ENCODE peak calls at places on chromosomes 5 and 9, in seven cellular contexts. X is brain microvascular endothelial cell, W is adrenal gland, I is HCT116, T is sigmoid colon, R is mesenchymal stem cell, O is tibial nerve. Z is an unnamed sample.
A peak's percentile ranks its signal among the peaks of the same experiment; 100 is the strongest.

GRCh38 chr5:53318303-53318702 is 162.1 kb upstream of the FST start:
- DNase-seq in W (no peak), X (no peak), O (no peak), T (no peak), I (no peak), R (no peak), Z (peak; percentile 2)

GRCh38 chr5:175693746-175694145 is 35.9 kb downstream of the HRH2 start:
- DNase-seq in T (peak; percentile 39), X (no peak), I (no peak), O (no peak), R (no peak), W (no peak), Z (no peak)

GRCh38 chr9:34185778-34186551 is 7.1 kb downstream of the UBAP1 start:
- DNase-seq in O (no peak), I (peak; percentile 68), R (peak; percentile 94), T (peak; percentile 84), W (peak; percentile 48), X (peak; percentile 77), Z (no peak)

GRCh38 chr9:109549386-109549785 is 51.3 kb upstream of the PTPN3 start:
- DNase-seq in R (peak; percentile 3), I (no peak), O (no peak), W (no peak), X (no peak), T (no peak), Z (no peak)

GRCh38 chr9:129416831-129417604 is 203.9 kb downstream of the C9orf50 start:
- DNase-seq in W (no peak), I (no peak), X (no peak), R (no peak), T (no peak), O (no peak), Z (peak; percentile 47)

GRCh38 chr9:108654566-108654965 is 201.2 kb downstream of the ACTL7B start:
- DNase-seq in T (no peak), I (no peak), O (no peak), W (no peak), X (no peak), R (peak; percentile 28), Z (no peak)

GRCh38 chr9:110049699-110050450 is 158.1 kb downstream of the C9orf152 start:
- DNase-seq in O (no peak), X (no peak), R (peak; percentile 50), I (no peak), W (no peak), T (peak; percentile 68), Z (peak; percentile 63)

GRCh38 chr5:107242411-107242810 is 428.3 kb downstream of the EFNA5 start:
- DNase-seq in X (no peak), O (no peak), R (no peak), T (no peak), I (no peak), W (no peak), Z (no peak)

GRCh38 chr5:107826311-107827000 is 155.7 kb upstream of the EFNA5 start:
- DNase-seq in O (no peak), X (no peak), W (no peak), R (no peak), T (no peak), I (no peak), Z (peak; percentile 25)

GRCh38 chr5:134003957-134004625 is 684 bp downstream of the VDAC1 start:
- DNase-seq in I (no peak), X (peak; percentile 18), R (peak; percentile 70), O (no peak), T (peak; percentile 82), W (peak; percentile 58), Z (no peak)

GRCh38 chr5:79349047-79349446 is 113.1 kb downstream of the JMY start:
- DNase-seq in W (no peak), R (no peak), T (no peak), O (no peak), X (no peak), I (no peak), Z (no peak)

GRCh38 chr9:134099123-134099761 is 31.4 kb upstream of the BRD3 start:
- DNase-seq in X (peak; percentile 45), T (no peak), I (peak; percentile 49), R (peak; percentile 46), O (no peak), W (peak; percentile 48), Z (peak; percentile 88)

GRCh38 chr5:124949862-124950261 is 203.4 kb upstream of the ZNF608 start:
- DNase-seq in X (no peak), T (no peak), R (no peak), O (no peak), I (no peak), W (no peak), Z (no peak)

GRCh38 chr5:33379757-33380156 is 61.0 kb upstream of the TARS1 start:
- DNase-seq in R (peak; percentile 30), O (no peak), W (peak; percentile 16), X (no peak), I (peak; percentile 23), T (no peak), Z (peak; percentile 42)

GRCh38 chr9:107242073-107243063 is 40.7 kb upstream of the RAD23B start:
- DNase-seq in O (no peak), X (no peak), T (no peak), I (no peak), W (no peak), R (peak; percentile 39), Z (no peak)

GRCh38 chr5:141488591-141489478 is at the start of gene PCDHGC5:
- DNase-seq in O (no peak), T (no peak), W (peak; percentile 50), R (peak; percentile 57), I (no peak), X (peak; percentile 51), Z (peak; percentile 61)

GRCh38 chr9:16062542-16063240 is 509.8 kb downstream of the CCDC171 start:
- DNase-seq in R (peak; percentile 23), O (no peak), I (peak; percentile 6), X (peak; percentile 97), W (no peak), T (no peak), Z (no peak)

GRCh38 chr5:115979203-115979602 is 16.9 kb downstream of the LVRN start:
- DNase-seq in W (no peak), R (peak; percentile 6), I (no peak), T (no peak), X (no peak), O (no peak), Z (no peak)

GRCh38 chr9:104864675-104865104 is 63.3 kb downstream of the ABCA1 start:
- DNase-seq in R (peak; percentile 83), X (peak; percentile 79), O (no peak), T (no peak), W (no peak), I (no peak), Z (no peak)

GRCh38 chr5:113807384-113808053 is 294.0 kb downstream of the YTHDC2 start:
- DNase-seq in X (no peak), W (no peak), T (peak; percentile 69), O (no peak), I (no peak), R (peak; percentile 30), Z (no peak)

GRCh38 chr5:141521244-141521781 is 32.4 kb downstream of the PCDHGC5 start:
- DNase-seq in R (peak; percentile 99), O (peak; percentile 28), X (peak; percentile 97), T (no peak), I (peak; percentile 98), W (peak; percentile 65), Z (no peak)

GRCh38 chr5:55187370-55187769 is 14.4 kb upstream of the CDC20B start:
- DNase-seq in O (no peak), I (peak; percentile 57), T (no peak), W (no peak), X (no peak), R (peak; percentile 11), Z (peak; percentile 36)

GRCh38 chr5:23216345-23216744 is 291.1 kb upstream of the PRDM9 start:
- DNase-seq in W (no peak), O (no peak), I (no peak), T (no peak), R (no peak), X (no peak), Z (no peak)

GRCh38 chr9:105290401-105290800 is 46.0 kb downstream of the SLC44A1 start:
- DNase-seq in X (no peak), R (peak; percentile 44), T (no peak), W (no peak), I (no peak), O (no peak), Z (no peak)

GRCh38 chr5:94983861-94984535 is 300.9 kb downstream of the MCTP1 start:
- DNase-seq in O (no peak), T (no peak), W (no peak), I (no peak), X (peak; percentile 12), R (peak; percentile 15), Z (no peak)

GRCh38 chr9:128607642-128608350 is 48.9 kb downstream of the DYNC2I2 start:
- DNase-seq in T (peak; percentile 96), I (no peak), X (no peak), W (peak; percentile 90), O (no peak), R (no peak), Z (no peak)

GRCh38 chr5:106127341-106127781 is 1543.4 kb downstream of the EFNA5 start:
- DNase-seq in W (no peak), R (no peak), T (no peak), X (no peak), I (no peak), O (no peak), Z (no peak)
- H3K4me3 ChIP-seq in W (no peak overlapping the region), R (no peak overlapping the region), T (no peak overlapping the region), X (no peak overlapping the region), I (no peak overlapping the region), O (no peak overlapping the region), Z (no peak overlapping the region)

DNA sequence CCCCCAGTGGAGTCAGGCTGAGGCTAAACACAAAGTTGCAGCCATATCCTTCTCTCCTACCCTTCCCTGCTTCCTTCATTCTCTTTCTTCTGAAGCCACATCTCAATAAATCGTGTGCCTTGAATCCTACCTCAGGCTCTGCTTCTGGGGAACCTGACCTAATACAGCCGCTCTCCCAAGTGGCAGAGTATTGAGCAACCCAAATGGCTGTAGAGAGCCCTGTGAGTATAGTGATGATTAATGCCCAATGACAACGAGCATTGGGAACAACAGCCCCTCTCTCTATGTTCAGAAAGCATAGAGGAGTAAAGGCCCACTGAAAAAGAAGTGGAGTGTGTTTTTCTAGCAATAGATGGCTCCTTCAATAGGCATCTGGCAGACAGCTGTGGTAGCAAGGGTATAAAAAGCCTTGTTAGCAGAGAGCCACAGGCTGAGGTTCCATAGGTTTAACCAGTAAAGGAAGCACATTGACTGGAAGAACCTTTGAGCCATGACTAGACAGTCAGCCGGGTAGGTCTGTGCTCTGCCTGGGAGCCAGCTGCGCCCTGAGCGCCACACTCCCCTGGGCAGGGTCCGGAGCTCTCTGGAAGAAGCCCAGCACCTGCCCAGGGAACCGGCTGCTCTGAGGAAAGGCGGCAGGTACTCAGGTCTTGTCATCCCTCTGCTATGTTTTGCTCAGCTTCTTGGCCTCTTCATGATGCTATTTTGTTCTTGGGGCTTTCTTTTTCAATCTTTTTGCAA is 22.6 kb upstream of the HSPA9 start:
- DNase-seq in T (peak; percentile 27), R (peak; percentile 44), X (no peak), O (no peak), W (peak; percentile 8), I (no peak), Z (no peak)
- H3K36me3 ChIP-seq in T (no peaks in the 10 kb centered on the region), R (no peaks in the 10 kb centered on the region), X (no peaks in the 10 kb centered on the region), O (no peaks in the 10 kb centered on the region), W (no peaks in the 10 kb centered on the region), I (no peaks in the 10 kb centered on the region), Z (no peaks in the 10 kb centered on the region)

GRCh38 chr5:961711-962240 is 46.8 kb upstream of the NKD2 start:
- DNase-seq in X (no peak), R (no peak), O (no peak), T (no peak), W (no peak), I (no peak), Z (peak; percentile 35)
- H3K27me3 ChIP-seq in X (peaks cover 53% of the 10 kb centered on the region), R (peaks cover 69% of the 10 kb centered on the region), O (no peaks in the 10 kb centered on the region), T (no peaks in the 10 kb centered on the region), W (peaks cover under 1% of the 10 kb centered on the region), I (peaks cover 24% of the 10 kb centered on the region), Z (no peaks in the 10 kb centered on the region)

GRCh38 chr5:171867786-171868185 is 82.2 kb downstream of the SMIM23 start:
- DNase-seq in O (no peak), R (no peak), X (peak; percentile 12), I (no peak), T (no peak), W (no peak), Z (no peak)
- H3K4me3 ChIP-seq in O (no peak overlapping the region), R (no peak overlapping the region), X (no peak overlapping the region), I (no peak overlapping the region), T (no peak overlapping the region), W (no peak overlapping the region), Z (no peak overlapping the region)

Z was measured in H7.